ENCODE peak calls at places on chromosomes 11 and 22, in five cellular contexts. L is A172, Z is non-pigmented ciliary epithelial cell, Y is cardiac fibroblast, M is T-helper 9 cell. X is an unnamed sample.

GRCh38 chr22:26215766-26216165 is 46.5 kb downstream of the SEZ6L start:
- DNase-seq in L (no peak), Z (no peak), Y (no peak), M (no peak), X (no peak)

GRCh38 chr11:29135504-29135903 is 881.3 kb downstream of the KCNA4 start:
- DNase-seq in L (no peak), Z (no peak), Y (peak; percentile 61), M (no peak), X (no peak)

GRCh38 chr11:131593301-131593700 is 222.9 kb downstream of the NTM start:
- DNase-seq in L (no peak), Z (no peak), Y (no peak), M (no peak), X (no peak)

GRCh38 chr22:20957118-20957690 is 9.9 kb upstream of the AIFM3 start:
- DNase-seq in L (no peak), Z (no peak), Y (no peak), M (no peak), X (peak; percentile 57)

GRCh38 chr11:65854871-65855837 is 2.8 kb downstream of the CFL1 start:
- DNase-seq in L (no peak), Z (no peak), Y (no peak), M (no peak), X (no peak)

GRCh38 chr11:64206457-64207246 is at the start of gene FERMT3:
- DNase-seq in L (peak; percentile 30), Z (no peak), Y (no peak), M (peak; percentile 52), X (no peak)

GRCh38 chr11:6610591-6610990 is 1.4 kb downstream of the TAF10 start:
- DNase-seq in L (no peak), Z (no peak), Y (no peak), M (no peak), X (peak; percentile 41)

GRCh38 chr22:39219071-39220050 is 25.4 kb downstream of the PDGFB start:
- DNase-seq in L (peak; percentile 13), Z (no peak), Y (no peak), M (no peak), X (no peak)

GRCh38 chr11:117822522-117823033 is 2.0 kb downstream of the FXYD2 start:
- DNase-seq in L (no peak), Z (no peak), Y (no peak), M (no peak), X (no peak)

GRCh38 chr22:32920032-32920628 is 118.6 kb downstream of the TIMP3 start:
- DNase-seq in L (no peak), Z (no peak), Y (peak; percentile 16), M (no peak), X (no peak)

GRCh38 chr11:71342116-71342515 is 89.7 kb upstream of the SHANK2 start:
- DNase-seq in L (peak; percentile 18), Z (no peak), Y (peak; percentile 13), M (no peak), X (no peak)

GRCh38 chr11:85806016-85806415 is 4.9 kb downstream of the SYTL2 start:
- DNase-seq in L (no peak), Z (no peak), Y (no peak), M (no peak), X (no peak)

GRCh38 chr22:32016081-32016480 is 27.0 kb upstream of the SLC5A1 start:
- DNase-seq in L (no peak), Z (no peak), Y (no peak), M (no peak), X (no peak)

GRCh38 chr11:75147191-75147874 is 3.6 kb upstream of the SLCO2B1 start:
- DNase-seq in L (no peak), Z (no peak), Y (no peak), M (no peak), X (no peak)

GRCh38 chr11:17741487-17741886 is 6.9 kb downstream of the KCNC1 start:
- DNase-seq in L (no peak), Z (no peak), Y (no peak), M (no peak), X (no peak)

GRCh38 chr11:128022007-128022368 is 565.4 kb downstream of the ETS1 start:
- DNase-seq in L (peak; percentile 25), Z (no peak), Y (peak; percentile 81), M (no peak), X (no peak)

GRCh38 chr22:27906241-27906640 is 12.8 kb downstream of the PITPNB start:
- DNase-seq in L (no peak), Z (no peak), Y (no peak), M (no peak), X (no peak)

GRCh38 chr11:131977854-131978253 is 607.4 kb downstream of the NTM start:
- DNase-seq in L (peak; percentile 78), Z (peak; percentile 81), Y (peak; percentile 78), M (no peak), X (no peak)

GRCh38 chr11:101880208-101880607 is 34.6 kb upstream of the CEP126 start:
- DNase-seq in L (peak; percentile 13), Z (no peak), Y (peak; percentile 86), M (no peak), X (no peak)

GRCh38 chr11:19832166-19832750 is 119.6 kb downstream of the NAV2 start:
- DNase-seq in L (no peak), Z (no peak), Y (no peak), M (no peak), X (no peak)

GRCh38 chr11:69079891-69080290 is 31.2 kb downstream of the TPCN2 start:
- DNase-seq in L (no peak), Z (no peak), Y (no peak), M (no peak), X (peak; percentile 38)